ENCODE peak calls at places on chromosomes 4 and X, in six cellular contexts. O, V, A, I, B and G are unnamed samples.
A peak's percentile ranks its signal among the peaks of the same experiment; 100 is the strongest.

GRCh38 chr4:174714393-174715211 is 114.4 kb downstream of the GLRA3 start:
- DNase-seq in O (no peak), V (peak; percentile 72), A (peak; percentile 74), I (no peak), B (peak; percentile 18), G (peak; percentile 9)

GRCh38 chr4:99437686-99438577 is 2.8 kb upstream of the ADH7 start:
- DNase-seq in O (no peak), V (no peak), A (no peak), I (no peak), B (no peak), G (no peak)

GRCh38 chr4:161929966-161930365 is 233.8 kb downstream of the FSTL5 start:
- DNase-seq in O (no peak), V (no peak), A (peak; percentile 17), I (no peak), B (no peak), G (no peak)

GRCh38 chrX:44094821-44095530 is 121.8 kb upstream of the NDP start:
- DNase-seq in O (no peak), V (no peak), A (no peak), I (no peak), B (no peak), G (no peak)

GRCh38 chr4:120691106-120691505 is 231.4 kb downstream of the PRDM5 start:
- DNase-seq in O (no peak), V (no peak), A (no peak), I (no peak), B (no peak), G (no peak)

GRCh38 chr4:174107749-174108354 is 175.6 kb downstream of the FBXO8 start:
- DNase-seq in O (no peak), V (no peak), A (peak; percentile 73), I (no peak), B (no peak), G (no peak)

GRCh38 chrX:105865709-105866108 is 43.4 kb downstream of the NRK start:
- DNase-seq in O (no peak), V (no peak), A (no peak), I (no peak), B (no peak), G (no peak)

GRCh38 chr4:142474398-142475087 is 371.6 kb downstream of the INPP4B start:
- DNase-seq in O (no peak), V (peak; percentile 92), A (no peak), I (no peak), B (peak; percentile 43), G (no peak)

GRCh38 chrX:149949743-149950436 is 11.6 kb upstream of the EOLA2 start:
- DNase-seq in O (no peak), V (no peak), A (peak; percentile 19), I (no peak), B (no peak), G (no peak)

GRCh38 chrX:48957477-48957826 is at the start of gene OTUD5:
- DNase-seq in O (peak; percentile 84), V (no peak), A (no peak), I (peak; percentile 60), B (no peak), G (no peak)

GRCh38 chr4:120765271-120765985 is 157.1 kb downstream of the PRDM5 start:
- DNase-seq in O (no peak), V (no peak), A (no peak), I (no peak), B (no peak), G (no peak)

GRCh38 chrX:155949098-155949497 is 48.4 kb upstream of the IL9R start:
- DNase-seq in O (no peak), V (peak; percentile 56), A (peak; percentile 3), I (no peak), B (no peak), G (no peak)